ENCODE peak calls at places on chromosome X, in seven cellular contexts. C is cardiac muscle cell, U is ovary, L is OCI-LY7, Y is upper lobe of right lung, T is esophagus muscularis mucosa, N is thyroid gland. M is an unnamed sample. For H3K36me3, the result is how much of the 10 kb centered on the place peaks cover.

GRCh38 chrX:13357925-13358324 is 38.1 kb upstream of the ATXN3L start:
- DNase-seq in C (peak), U (no peak), L (no peak), Y (no peak), T (no peak), N (no peak), M (no peak)

GRCh38 chrX:56233682-56234081 is 1.5 kb downstream of the KLF8 start:
- DNase-seq in C (peak), U (peak), L (no peak), Y (peak), T (no peak), N (peak), M (no peak)

GRCh38 chrX:11629593-11630211 is 36.0 kb downstream of the ARHGAP6 start:
- DNase-seq in C (peak), U (peak), L (no peak), Y (no peak), T (no peak), N (peak), M (no peak)

GRCh38 chrX:10756365-10756915 is 136.1 kb upstream of the MID1 start:
- DNase-seq in C (peak), U (no peak), L (no peak), Y (no peak), T (no peak), N (peak), M (no peak)

GRCh38 chrX:136656596-136656995 is 8.6 kb downstream of the CD40LG start:
- DNase-seq in C (no peak), U (no peak), L (no peak), Y (no peak), T (no peak), N (no peak), M (no peak)

GRCh38 chrX:43939187-43939926 is 33.8 kb downstream of the NDP start:
- DNase-seq in C (peak), U (no peak), L (no peak), Y (no peak), T (no peak), N (no peak), M (no peak)

GRCh38 chrX:72297953-72298730 is 7.6 kb downstream of the CITED1 start:
- DNase-seq in C (peak), U (no peak), L (peak), Y (no peak), T (no peak), N (peak), M (no peak)

GRCh38 chrX:81202413-81202794 is 502 bp downstream of the SH3BGRL start:
- DNase-seq in C (no peak), U (no peak), L (no peak), Y (no peak), T (no peak), N (no peak), M (no peak)

GRCh38 chrX:56729152-56729557 is at the start of gene NBDY:
- DNase-seq in C (peak), U (peak), L (peak), Y (peak), T (no peak), N (peak), M (no peak)

GRCh38 chrX:71623714-71624113 is 5.4 kb upstream of the CXCR3 start:
- DNase-seq in C (no peak), U (no peak), L (no peak), Y (no peak), T (no peak), N (no peak), M (no peak)

DNA sequence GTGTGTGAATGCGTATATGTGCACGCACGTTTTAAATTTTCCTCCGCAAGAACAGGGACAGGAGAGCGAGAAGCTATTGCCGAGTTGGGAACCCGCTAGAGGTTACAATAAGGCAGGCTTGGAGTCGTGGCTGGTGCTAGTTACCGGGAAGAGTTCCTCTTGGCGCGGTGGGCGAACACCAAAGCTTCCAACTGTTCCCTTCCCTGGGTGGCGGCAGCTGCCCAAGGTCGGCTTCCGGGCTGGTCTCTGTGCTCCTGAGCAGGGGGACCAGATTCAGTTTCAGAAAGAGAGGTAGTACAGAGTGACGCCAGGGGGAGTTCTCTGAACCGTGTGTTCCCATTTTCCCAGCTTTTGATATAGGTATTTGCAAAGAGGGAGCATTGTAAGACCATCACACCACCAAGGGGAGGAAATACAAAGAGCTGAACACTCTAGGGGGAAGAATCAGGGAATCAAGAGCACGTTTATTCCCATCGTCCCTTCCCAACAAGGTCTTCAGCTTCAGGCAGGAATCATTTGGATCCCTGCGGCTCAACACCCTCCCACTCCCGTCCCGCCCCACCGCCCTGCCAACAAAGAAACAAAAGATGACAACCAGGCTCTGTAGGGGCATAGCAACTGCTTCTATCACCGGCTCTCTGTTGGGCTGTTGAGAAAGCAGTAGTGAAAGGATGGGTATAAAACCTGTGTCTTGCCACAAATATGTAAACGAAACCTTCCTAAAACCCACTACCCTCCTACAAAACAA is 113.6 kb upstream of the TEX13C start:
- DNase-seq in C (no peak), U (no peak), L (no peak), Y (no peak), T (no peak), N (peak), M (no peak)
- H3K4me3 ChIP-seq in C (peak), U (peak), L (no peak), Y (peak), T (peak), N (peak), M (peak)

DNA sequence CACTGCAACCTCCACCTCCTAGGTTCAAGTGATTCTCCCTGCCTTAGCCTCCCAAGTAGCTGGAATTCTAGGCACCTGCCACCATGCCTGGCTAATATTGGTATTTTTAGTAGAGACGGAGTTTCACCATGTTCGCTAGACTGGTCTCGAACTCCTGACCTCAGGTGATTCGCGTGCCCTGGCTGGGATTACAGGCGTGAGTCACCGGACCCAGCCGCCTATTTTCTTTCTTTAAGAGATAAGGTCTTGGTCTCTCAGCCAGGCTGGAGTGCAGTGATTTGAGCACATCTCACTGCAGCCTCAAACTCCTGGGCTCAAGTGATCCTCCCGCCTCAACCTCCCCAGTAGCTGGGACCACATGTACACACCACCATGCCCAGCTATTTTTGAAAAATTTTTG is 166.5 kb downstream of the DHRSX start:
- DNase-seq in C (peak), U (no peak), L (no peak), Y (no peak), T (no peak), N (no peak), M (no peak)
- H3K36me3 ChIP-seq in C (under half), U (under half), L (under half), Y (under half), T (under half), N (under half), M (under half)

GRCh38 chrX:151742311-151742710 is 7.8 kb downstream of the CNGA2 start:
- DNase-seq in C (no peak), U (no peak), L (no peak), Y (no peak), T (no peak), N (no peak), M (no peak)
- H3K4me3 ChIP-seq in C (no peak), U (no peak), L (no peak), Y (no peak), T (no peak), N (no peak), M (no peak)

DNA sequence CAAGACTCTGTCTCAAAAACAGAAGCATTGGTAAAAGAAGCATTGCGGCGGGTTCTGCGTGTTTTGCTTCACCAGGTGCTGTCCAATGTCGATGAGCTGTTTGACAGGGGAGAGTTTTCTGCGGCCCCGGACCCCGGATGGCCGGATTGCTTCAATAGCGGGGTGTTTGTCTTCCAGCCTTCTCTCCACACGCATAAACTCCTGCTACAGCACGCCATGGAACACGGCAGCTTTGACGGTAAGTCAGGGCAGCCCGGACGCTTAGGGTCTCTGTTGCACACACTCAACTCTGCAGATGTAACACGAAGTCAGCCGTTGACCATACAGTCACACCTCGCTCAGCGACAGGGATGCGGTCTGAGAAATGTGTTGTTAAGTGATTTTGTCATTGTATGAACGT is 26.2 kb downstream of the GYG2 start:
- DNase-seq in C (no peak), U (no peak), L (no peak), Y (no peak), T (no peak), N (no peak), M (no peak)
- H3K36me3 ChIP-seq in C (under half), U (under half), L (under half), Y (under half), T (under half), N (under half), M (under half)

GRCh38 chrX:65697173-65697572 is 29.7 kb downstream of the MSN start:
- DNase-seq in C (peak), U (no peak), L (no peak), Y (no peak), T (no peak), N (no peak), M (no peak)
- H3K4me3 ChIP-seq in C (no peak), U (no peak), L (peak), Y (no peak), T (no peak), N (no peak), M (peak)

DNA sequence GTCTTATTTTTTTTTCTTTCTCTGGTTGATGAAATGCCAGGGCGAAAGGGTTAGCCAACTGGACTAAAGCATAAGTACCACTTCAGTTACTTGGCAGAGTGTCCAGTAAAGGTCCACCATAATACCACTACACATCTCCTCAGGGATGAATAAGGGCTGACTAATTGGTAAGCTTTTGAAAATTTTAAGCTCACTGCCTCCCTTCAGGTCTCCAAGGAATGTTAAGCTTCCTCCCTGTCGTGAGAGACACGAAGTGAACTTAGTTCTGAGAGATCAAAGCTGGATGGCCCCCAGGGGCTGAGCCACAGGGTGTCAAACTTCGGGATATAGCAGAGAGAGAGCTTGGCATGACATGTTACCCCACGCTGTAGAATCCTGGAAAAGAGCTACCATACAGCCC is 111.4 kb downstream of the VSIG4 start:
- DNase-seq in C (no peak), U (no peak), L (no peak), Y (no peak), T (no peak), N (no peak), M (no peak)
- H3K36me3 ChIP-seq in C (under half), U (under half), L (under half), Y (under half), T (under half), N (under half), M (under half)